ENCODE peak calls at places on chromosome 5, in six cellular contexts. One of them, this sample, is unnamed. For H3K4me1, the result is how much of the 10 kb centered on the place peaks cover.

GRCh38 chr5:674630-675011 is 18.5 kb downstream of the TPPP start:
- DNase-seq in tibial artery: no peak
- DNase-seq in GM23248: peak
- DNase-seq in GM23338: no peak
- DNase-seq in spleen: no peak
- DNase-seq in tibial nerve: no peak
- DNase-seq in this sample: no peak

GRCh38 chr5:17177491-17178204 is 39.8 kb upstream of the BASP1 start:
- DNase-seq in spleen: no peak
- DNase-seq in GM23338: no peak
- DNase-seq in tibial artery: no peak
- DNase-seq in GM23248: no peak
- DNase-seq in tibial nerve: no peak
- DNase-seq in this sample: no peak

GRCh38 chr5:56715996-56716395 is 99.4 kb upstream of the MAP3K1 start:
- DNase-seq in GM23338: no peak
- DNase-seq in spleen: no peak
- DNase-seq in tibial nerve: no peak
- DNase-seq in tibial artery: no peak
- DNase-seq in GM23248: no peak
- DNase-seq in this sample: no peak

GRCh38 chr5:154356958-154357357 is 88.8 kb upstream of the SAP30L start:
- DNase-seq in tibial nerve: no peak
- DNase-seq in GM23248: no peak
- DNase-seq in spleen: no peak
- DNase-seq in tibial artery: no peak
- DNase-seq in GM23338: no peak
- DNase-seq in this sample: no peak

GRCh38 chr5:14211818-14212799 is 69.0 kb downstream of the TRIO start:
- DNase-seq in GM23248: no peak
- DNase-seq in GM23338: no peak
- DNase-seq in tibial artery: no peak
- DNase-seq in tibial nerve: no peak
- DNase-seq in spleen: no peak
- DNase-seq in this sample: no peak

GRCh38 chr5:15645376-15645775 is 145.4 kb downstream of the FBXL7 start:
- DNase-seq in tibial nerve: no peak
- DNase-seq in GM23248: peak
- DNase-seq in GM23338: peak
- DNase-seq in tibial artery: no peak
- DNase-seq in spleen: no peak
- DNase-seq in this sample: no peak

GRCh38 chr5:161547573-161548471 is 1.3 kb upstream of the GABRB2 start:
- DNase-seq in tibial artery: no peak
- DNase-seq in spleen: peak
- DNase-seq in GM23338: peak
- DNase-seq in tibial nerve: no peak
- DNase-seq in GM23248: peak
- DNase-seq in this sample: no peak

GRCh38 chr5:77321793-77322394 is 111.4 kb downstream of the PDE8B start:
- DNase-seq in GM23338: peak
- DNase-seq in spleen: no peak
- DNase-seq in tibial nerve: no peak
- DNase-seq in GM23248: no peak
- DNase-seq in tibial artery: no peak
- DNase-seq in this sample: no peak

GRCh38 chr5:96527826-96528225 is 94.8 kb upstream of the PCSK1 start:
- DNase-seq in GM23248: no peak
- DNase-seq in tibial nerve: no peak
- DNase-seq in spleen: no peak
- DNase-seq in GM23338: no peak
- DNase-seq in tibial artery: no peak
- DNase-seq in this sample: no peak

GRCh38 chr5:34007116-34007674 is 655 bp downstream of the AMACR start:
- DNase-seq in tibial nerve: no peak
- DNase-seq in spleen: peak
- DNase-seq in tibial artery: no peak
- DNase-seq in GM23338: peak
- DNase-seq in GM23248: peak
- DNase-seq in this sample: no peak

GRCh38 chr5:79330071-79330470 is 94.1 kb downstream of the JMY start:
- DNase-seq in tibial artery: no peak
- DNase-seq in tibial nerve: no peak
- DNase-seq in GM23338: no peak
- DNase-seq in spleen: no peak
- DNase-seq in GM23248: peak
- DNase-seq in this sample: no peak

GRCh38 chr5:102902647-102903046 is 147.5 kb downstream of the PAM start:
- DNase-seq in spleen: no peak
- DNase-seq in tibial nerve: no peak
- DNase-seq in tibial artery: no peak
- DNase-seq in GM23338: no peak
- DNase-seq in GM23248: no peak
- DNase-seq in this sample: no peak

GRCh38 chr5:152523964-152524363 is 118.9 kb upstream of the NMUR2 start:
- DNase-seq in tibial nerve: no peak
- DNase-seq in GM23248: peak
- DNase-seq in tibial artery: no peak
- DNase-seq in spleen: no peak
- DNase-seq in GM23338: no peak
- DNase-seq in this sample: no peak

GRCh38 chr5:172050070-172050469 is 43.6 kb upstream of the FBXW11 start:
- DNase-seq in GM23248: no peak
- DNase-seq in spleen: no peak
- DNase-seq in tibial nerve: no peak
- DNase-seq in tibial artery: no peak
- DNase-seq in GM23338: no peak
- DNase-seq in this sample: no peak

GRCh38 chr5:12668564-12668963 is 764.3 kb upstream of the CTNND2 start:
- DNase-seq in tibial nerve: no peak
- DNase-seq in GM23338: peak
- DNase-seq in spleen: no peak
- DNase-seq in tibial artery: no peak
- DNase-seq in GM23248: no peak
- DNase-seq in this sample: no peak

GRCh38 chr5:138545919-138546562 is 3.0 kb upstream of the ETF1 start:
- DNase-seq in GM23248: peak
- DNase-seq in GM23338: no peak
- DNase-seq in tibial nerve: no peak
- DNase-seq in spleen: no peak
- DNase-seq in tibial artery: no peak
- DNase-seq in this sample: no peak

GRCh38 chr5:68264024-68264956 is 48.7 kb downstream of the PIK3R1 start:
- DNase-seq in spleen: no peak
- DNase-seq in tibial artery: no peak
- DNase-seq in GM23248: peak
- DNase-seq in tibial nerve: no peak
- DNase-seq in GM23338: no peak
- DNase-seq in this sample: peak

GRCh38 chr5:150261231-150261630 is 28.3 kb downstream of the CAMK2A start:
- DNase-seq in GM23248: peak
- DNase-seq in tibial artery: no peak
- DNase-seq in GM23338: no peak
- DNase-seq in tibial nerve: no peak
- DNase-seq in spleen: no peak
- DNase-seq in this sample: no peak

GRCh38 chr5:6081727-6082210 is 296.6 kb downstream of the MED10 start:
- DNase-seq in GM23338: no peak
- DNase-seq in tibial nerve: no peak
- DNase-seq in tibial artery: no peak
- DNase-seq in GM23248: no peak
- DNase-seq in spleen: no peak
- DNase-seq in this sample: no peak

GRCh38 chr5:19229210-19229835 is 758.7 kb downstream of the CDH18 start:
- DNase-seq in tibial artery: no peak
- DNase-seq in spleen: no peak
- DNase-seq in GM23338: no peak
- DNase-seq in GM23248: no peak
- DNase-seq in tibial nerve: no peak
- DNase-seq in this sample: no peak

GRCh38 chr5:91212336-91213092 is 170.6 kb downstream of the ARRDC3 start:
- DNase-seq in spleen: no peak
- DNase-seq in tibial artery: no peak
- DNase-seq in GM23338: no peak
- DNase-seq in GM23248: peak
- DNase-seq in tibial nerve: no peak
- DNase-seq in this sample: no peak

GRCh38 chr5:53779541-53779981 is 219.1 kb downstream of the NDUFS4 start:
- DNase-seq in GM23248: peak
- DNase-seq in spleen: no peak
- DNase-seq in tibial artery: no peak
- DNase-seq in GM23338: no peak
- DNase-seq in tibial nerve: no peak
- DNase-seq in this sample: no peak

GRCh38 chr5:139725073-139725830 is 70.4 kb upstream of the PSD2 start:
- DNase-seq in GM23338: no peak
- DNase-seq in GM23248: peak
- DNase-seq in tibial artery: peak
- DNase-seq in spleen: peak
- DNase-seq in tibial nerve: no peak
- DNase-seq in this sample: no peak

GRCh38 chr5:149616727-149617284 is 35.5 kb downstream of the ARHGEF37 start:
- DNase-seq in tibial artery: no peak
- DNase-seq in spleen: no peak
- DNase-seq in tibial nerve: no peak
- DNase-seq in GM23338: no peak
- DNase-seq in GM23248: no peak
- DNase-seq in this sample: no peak

GRCh38 chr5:98933446-98934072 is 4.8 kb upstream of the CHD1 start:
- DNase-seq in GM23338: no peak
- DNase-seq in spleen: no peak
- DNase-seq in tibial artery: no peak
- DNase-seq in GM23248: no peak
- DNase-seq in tibial nerve: no peak
- DNase-seq in this sample: no peak

GRCh38 chr5:7856855-7857254 is 5.9 kb upstream of the CFAP90 start:
- DNase-seq in GM23248: peak
- DNase-seq in spleen: no peak
- DNase-seq in tibial artery: no peak
- DNase-seq in GM23338: peak
- DNase-seq in tibial nerve: no peak
- DNase-seq in this sample: no peak

GRCh38 chr5:35061216-35061615 is 13.5 kb upstream of the AGXT2 start:
- DNase-seq in GM23248: peak
- DNase-seq in tibial nerve: no peak
- DNase-seq in spleen: no peak
- DNase-seq in tibial artery: no peak
- DNase-seq in GM23338: no peak
- DNase-seq in this sample: no peak

DNA sequence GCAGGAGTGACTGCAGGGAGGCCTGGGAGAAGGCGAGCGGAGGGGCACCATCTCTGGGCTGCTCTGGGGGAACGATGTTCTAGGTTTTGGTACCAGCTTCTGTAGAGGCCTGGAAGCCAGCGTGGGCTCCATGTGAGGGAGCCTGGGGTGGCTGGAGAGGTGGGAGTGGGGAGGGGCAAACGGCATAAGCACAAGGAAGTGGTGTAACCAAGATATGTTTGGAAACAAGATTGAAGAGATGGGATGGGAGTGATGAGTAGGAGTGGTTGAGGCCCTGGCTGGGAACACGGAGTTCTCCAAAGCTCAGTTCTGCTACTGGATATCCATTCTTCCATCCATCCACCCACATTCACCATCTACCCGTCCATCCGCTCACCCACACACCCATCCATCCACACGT is 12.2 kb downstream of the TSPAN17 start:
- DNase-seq in GM23248: no peak
- DNase-seq in tibial nerve: no peak
- DNase-seq in tibial artery: no peak
- DNase-seq in spleen: no peak
- DNase-seq in GM23338: no peak
- DNase-seq in this sample: no peak
- H3K4me3 ChIP-seq in GM23248: no peak
- H3K4me3 ChIP-seq in tibial nerve: no peak
- H3K4me3 ChIP-seq in tibial artery: no peak
- H3K4me3 ChIP-seq in spleen: no peak
- H3K4me3 ChIP-seq in GM23338: no peak
- H3K4me3 ChIP-seq in this sample: no peak

DNA sequence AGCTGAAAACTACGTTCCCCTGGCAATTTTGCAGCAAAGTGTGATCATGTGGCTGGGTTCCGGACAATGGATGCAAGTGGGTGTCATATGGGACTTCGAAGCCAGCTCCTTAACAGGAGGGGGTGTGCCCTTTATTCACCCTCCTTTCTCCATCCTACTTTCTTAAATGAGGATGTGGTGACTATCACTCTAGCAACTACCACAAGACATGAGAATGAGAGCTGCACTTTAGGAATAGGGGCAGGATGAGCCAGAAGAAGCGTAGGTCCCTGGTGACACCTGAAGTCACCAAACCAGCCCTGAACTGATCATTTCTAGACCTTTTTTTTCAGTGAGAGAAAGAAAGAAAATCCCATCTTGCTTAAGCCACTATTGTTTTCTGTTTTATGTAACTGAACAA is 58.9 kb downstream of the IRF1 start:
- DNase-seq in tibial artery: no peak
- DNase-seq in tibial nerve: no peak
- DNase-seq in GM23248: no peak
- DNase-seq in spleen: no peak
- DNase-seq in GM23338: no peak
- DNase-seq in this sample: no peak
- H3K4me1 ChIP-seq in tibial artery: half or more
- H3K4me1 ChIP-seq in tibial nerve: half or more
- H3K4me1 ChIP-seq in GM23248: under half
- H3K4me1 ChIP-seq in spleen: half or more
- H3K4me1 ChIP-seq in GM23338: under half
- H3K4me1 ChIP-seq in this sample: under half

DNA sequence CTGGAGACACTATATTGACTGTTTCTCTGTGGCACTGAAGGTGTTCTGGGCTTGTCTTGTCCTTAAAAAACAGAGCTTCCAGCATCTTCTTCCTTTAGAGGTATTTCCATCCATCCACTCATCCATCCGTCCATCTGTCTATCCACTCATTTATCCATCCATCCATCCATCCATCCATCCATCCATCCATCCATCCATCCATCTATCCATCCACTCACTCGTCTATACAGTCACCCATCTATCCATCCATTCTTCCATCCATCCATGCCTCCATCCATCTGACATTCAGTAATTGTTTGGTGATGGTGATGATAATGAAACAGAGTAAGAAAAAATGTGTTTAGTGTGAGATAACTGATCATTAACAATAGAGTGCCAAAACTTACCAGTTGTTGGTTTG is 334.8 kb downstream of the NSG2 start:
- DNase-seq in tibial artery: no peak
- DNase-seq in tibial nerve: no peak
- DNase-seq in spleen: no peak
- DNase-seq in GM23338: no peak
- DNase-seq in GM23248: no peak
- DNase-seq in this sample: no peak
- H3K4me3 ChIP-seq in tibial artery: no peak
- H3K4me3 ChIP-seq in tibial nerve: no peak
- H3K4me3 ChIP-seq in spleen: no peak
- H3K4me3 ChIP-seq in GM23338: no peak
- H3K4me3 ChIP-seq in GM23248: no peak
- H3K4me3 ChIP-seq in this sample: no peak

DNA sequence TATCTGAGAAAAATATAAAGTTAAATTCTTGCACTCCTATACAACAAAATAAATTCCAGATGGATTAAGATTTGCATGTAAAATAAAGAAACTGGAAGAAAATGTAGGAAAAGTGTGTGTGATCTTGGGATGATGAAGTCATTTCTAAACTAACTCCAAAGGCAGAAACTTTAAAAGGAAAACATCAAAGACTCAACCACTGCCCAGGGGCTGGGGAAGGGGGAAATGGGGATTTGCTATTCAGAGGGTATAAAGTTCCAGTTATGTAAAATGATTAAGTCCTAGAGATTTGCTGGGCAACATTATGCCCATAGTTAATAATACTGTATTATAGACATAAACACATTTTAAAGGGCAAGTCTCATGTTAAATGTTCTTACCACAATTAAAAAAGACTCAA is 254.5 kb downstream of the DEPDC1B start:
- DNase-seq in GM23248: no peak
- DNase-seq in tibial nerve: no peak
- DNase-seq in spleen: no peak
- DNase-seq in tibial artery: no peak
- DNase-seq in GM23338: no peak
- DNase-seq in this sample: no peak
- H3K4me1 ChIP-seq in GM23248: under half
- H3K4me1 ChIP-seq in tibial nerve: under half
- H3K4me1 ChIP-seq in spleen: under half
- H3K4me1 ChIP-seq in tibial artery: half or more
- H3K4me1 ChIP-seq in GM23338: under half
- H3K4me1 ChIP-seq in this sample: under half